ENCODE peak calls at places on chromosomes 13 and 19, in eight cellular contexts. W, G, K, V, O, N, F and C are unnamed samples.

GRCh38 chr13:108433976-108434375 is 164.5 kb downstream of the TNFSF13B start:
- DNase-seq in V (no peak), W (no peak), G (no peak), K (peak; percentile 21), O (no peak), N (no peak), F (no peak), C (no peak)

GRCh38 chr19:31262673-31263308 is 86.4 kb downstream of the TSHZ3 start:
- DNase-seq in W (no peak), G (peak; percentile 21), F (peak; percentile 36), N (no peak), O (no peak), K (no peak), V (no peak), C (no peak)

GRCh38 chr19:50795665-50796073 is 5.5 kb downstream of the ACP4 start:
- DNase-seq in F (no peak), W (no peak), O (no peak), G (no peak), V (no peak), N (no peak), K (no peak), C (no peak)

GRCh38 chr13:29737061-29737460 is 113.4 kb downstream of the UBL3 start:
- DNase-seq in F (no peak), K (no peak), N (no peak), G (no peak), W (no peak), O (no peak), V (no peak), C (no peak)

GRCh38 chr13:40960721-40961120 is 58.4 kb downstream of the ELF1 start:
- DNase-seq in F (no peak), W (no peak), V (no peak), N (no peak), O (no peak), K (no peak), G (no peak), C (no peak)

GRCh38 chr13:26623125-26623524 is 65.6 kb downstream of the WASF3 start:
- DNase-seq in W (no peak), O (no peak), K (no peak), G (no peak), V (no peak), N (no peak), F (no peak), C (no peak)

GRCh38 chr13:45194081-45194939 is 6.5 kb downstream of the KCTD4 start:
- DNase-seq in O (no peak), F (no peak), W (peak; percentile 61), V (peak; percentile 73), N (peak; percentile 26), G (peak; percentile 74), K (no peak), C (peak; percentile 74)

GRCh38 chr19:47240996-47241918 is 10.3 kb upstream of the BBC3 start:
- DNase-seq in G (peak; percentile 80), N (peak; percentile 50), W (peak; percentile 98), V (peak; percentile 92), F (no peak), K (peak; percentile 95), O (peak; percentile 75), C (no peak)

GRCh38 chr19:4350111-4350510 is 6.7 kb downstream of the MPND start:
- DNase-seq in V (no peak), K (no peak), W (no peak), N (no peak), F (no peak), G (no peak), O (no peak), C (no peak)

GRCh38 chr19:19403373-19403901 is 2.0 kb upstream of the GATAD2A start:
- DNase-seq in N (no peak), K (peak; percentile 47), F (no peak), W (no peak), V (peak; percentile 71), G (no peak), O (no peak), C (no peak)

GRCh38 chr13:30752201-30752797 is 17.0 kb downstream of the ALOX5AP start:
- DNase-seq in N (no peak), V (no peak), W (no peak), O (no peak), F (no peak), K (no peak), G (no peak), C (no peak)

GRCh38 chr19:17281391-17282304 is at the start of gene ANKLE1:
- DNase-seq in V (no peak), W (peak; percentile 88), O (no peak), K (peak; percentile 20), G (peak; percentile 22), N (peak; percentile 43), F (no peak), C (no peak)

GRCh38 chr19:33794578-33795369 is 1.9 kb upstream of the KCTD15 start:
- DNase-seq in V (no peak), N (peak; percentile 35), F (no peak), K (no peak), W (peak; percentile 69), G (peak; percentile 26), O (no peak), C (no peak)

GRCh38 chr13:42355841-42356575 is 84.1 kb downstream of the AKAP11 start:
- DNase-seq in N (no peak), O (no peak), W (no peak), V (no peak), G (no peak), K (no peak), F (no peak), C (no peak)

GRCh38 chr13:42350141-42350540 is 78.2 kb downstream of the AKAP11 start:
- DNase-seq in V (no peak), O (no peak), W (no peak), N (no peak), G (no peak), K (no peak), F (no peak), C (no peak)

GRCh38 chr13:42355118-42355840 is 83.3 kb downstream of the AKAP11 start:
- DNase-seq in K (no peak), V (no peak), N (no peak), F (no peak), G (no peak), W (no peak), O (no peak), C (no peak)

GRCh38 chr13:42360046-42360445 is 88.1 kb downstream of the AKAP11 start:
- DNase-seq in N (no peak), W (no peak), O (no peak), V (no peak), K (no peak), G (no peak), F (no peak), C (no peak)

DNA sequence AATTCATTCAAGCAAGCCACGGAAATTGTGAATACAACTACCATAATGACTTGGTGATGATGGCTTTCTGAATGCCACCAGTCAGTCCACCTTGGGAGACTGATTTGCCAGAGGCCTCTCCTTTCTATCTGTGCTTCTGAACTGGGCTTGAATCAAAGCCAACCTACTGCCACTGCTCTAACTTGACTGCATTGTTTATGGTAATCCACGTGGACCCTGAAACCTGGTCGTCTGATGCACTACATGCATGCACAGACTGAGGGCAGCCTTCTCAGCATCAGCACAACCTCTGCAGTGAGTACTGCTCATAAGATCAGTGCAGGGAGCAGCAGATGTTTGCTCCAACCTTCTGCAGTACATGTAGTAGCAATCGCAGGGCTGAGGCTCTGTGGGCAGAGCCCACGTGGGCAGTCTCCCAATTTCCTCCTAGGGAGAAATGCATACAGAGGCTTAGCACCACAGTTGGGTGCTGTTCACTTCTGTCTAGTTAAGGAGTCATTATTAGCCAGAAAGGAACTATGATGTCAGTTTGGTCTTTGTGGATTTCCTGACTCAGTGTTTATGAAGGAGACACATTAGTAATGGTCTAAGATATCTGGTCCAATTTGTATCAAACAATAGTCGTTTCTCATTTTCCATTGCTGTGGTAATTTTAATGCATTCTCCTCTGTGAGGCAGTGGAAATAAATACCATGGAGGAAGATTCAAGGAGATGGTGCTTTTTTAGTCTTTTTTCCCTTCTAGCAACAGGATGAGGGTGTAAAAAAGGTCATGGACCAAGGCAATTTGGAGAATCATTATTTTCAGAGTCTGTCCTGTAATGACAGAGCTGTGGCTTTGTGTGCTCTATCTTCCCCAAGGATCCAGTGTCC is 82.5 kb downstream of the AKAP11 start:
- DNase-seq in N (no peak), O (no peak), K (no peak), W (peak; percentile 19), G (peak; percentile 73), F (no peak), V (no peak), C (no peak)
- TF ChIP-seq CTCF in N (no peak), O (no peak), K (no peak), W (no peak), G (peak; percentile 34), F (peak; percentile 21), V (no peak), C (no peak)

GRCh38 chr13:111664060-111664459 is 343.6 kb downstream of the TEX29 start:
- DNase-seq in N (no peak), W (no peak), K (no peak), V (no peak), G (no peak), F (peak; percentile 77), O (peak; percentile 16), C (no peak)
- TF ChIP-seq CTCF in N (no peak), W (no peak), K (no peak), V (no peak), G (no peak), F (no peak), O (no peak), C (no peak)

DNA sequence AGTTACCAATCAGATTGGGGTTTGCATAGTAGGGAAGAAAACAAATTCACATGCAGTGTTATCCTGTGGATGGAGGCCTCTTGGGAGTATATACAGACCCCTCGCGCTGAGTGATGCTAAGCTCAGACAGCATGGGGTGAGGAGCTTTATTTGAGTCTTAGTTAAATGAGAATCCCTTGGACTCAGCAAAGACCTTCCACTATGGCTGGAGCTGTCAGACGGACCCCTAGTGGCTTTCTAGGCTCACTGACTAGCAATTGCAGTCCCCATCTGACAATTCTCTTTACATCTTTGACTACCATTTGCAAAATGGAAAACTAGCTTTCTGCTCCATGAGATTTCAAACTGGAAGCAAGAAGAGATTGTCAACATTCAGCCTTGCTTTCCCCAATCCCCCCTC is 90.4 kb downstream of the STOML3 start:
- DNase-seq in O (no peak), G (no peak), V (no peak), W (peak; percentile 68), N (no peak), F (no peak), K (no peak), C (no peak)
- TF ChIP-seq CTCF in O (no peak), G (peak; percentile 6), V (no peak), W (peak; percentile 56), N (no peak), F (peak; percentile 9), K (no peak), C (no peak)

DNA sequence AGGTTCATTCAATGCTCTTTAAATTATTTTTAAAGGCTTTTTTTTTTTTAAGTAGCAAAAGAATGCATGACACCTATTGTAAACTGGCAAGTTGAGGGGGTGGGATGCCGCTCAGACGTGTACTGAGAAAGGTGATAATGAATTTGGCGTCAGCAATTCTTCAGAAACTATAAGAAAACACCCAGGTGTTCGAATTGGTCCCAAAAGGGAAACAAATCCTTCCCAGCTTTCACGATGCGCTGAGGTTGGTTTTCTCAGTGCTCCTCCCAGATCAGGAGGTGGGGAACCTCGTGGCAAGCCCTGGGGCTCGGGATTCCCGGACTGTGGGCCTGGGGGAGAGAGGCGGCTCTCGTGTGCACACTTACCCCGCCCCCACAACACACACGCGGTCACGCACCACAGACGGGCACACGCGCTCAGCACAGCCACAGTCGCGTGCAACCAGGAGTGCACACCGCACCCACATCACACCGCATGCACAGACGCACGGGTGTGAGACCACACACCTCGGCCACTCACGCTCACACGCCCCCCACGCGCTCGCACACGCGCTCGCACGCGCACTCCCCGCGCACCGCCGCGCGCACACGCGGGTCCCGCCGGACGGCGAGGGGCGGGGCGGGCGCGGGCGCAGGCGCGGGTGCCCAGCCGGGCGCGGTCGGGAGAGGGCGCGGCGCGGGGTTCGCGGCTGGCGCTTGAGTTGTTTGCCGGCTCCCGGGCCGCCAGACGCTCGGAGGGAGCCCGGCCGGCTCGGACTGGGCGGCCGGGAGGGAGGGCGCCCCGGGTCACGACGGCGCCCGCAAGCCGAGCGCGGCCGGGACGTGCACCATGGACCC is at the start of gene FAM124A:
- DNase-seq in W (peak; percentile 82), K (peak; percentile 22), F (no peak), G (no peak), O (no peak), N (peak; percentile 71), V (peak; percentile 67), C (no peak)
- TF ChIP-seq CTCF in W (no peak), K (peak; percentile 83), F (peak; percentile 46), G (no peak), O (no peak), N (peak; percentile 23), V (no peak), C (no peak)